ENCODE peak calls at places on chromosomes 5 and 9, in four cellular contexts. One of them, this sample, is unnamed. For H3K27me3, the result is how much of the 10 kb centered on the place peaks cover.

GRCh38 chr9:95132406-95133350 is 184.8 kb downstream of the FANCC start:
- DNase-seq in mesendoderm: no peak
- DNase-seq in Peyer's patch: no peak
- DNase-seq in CD4-positive, alpha-beta T cell: no peak
- DNase-seq in this sample: no peak

GRCh38 chr5:150178262-150178661 is 11.6 kb upstream of the SLC6A7 start:
- DNase-seq in mesendoderm: no peak
- DNase-seq in Peyer's patch: no peak
- DNase-seq in CD4-positive, alpha-beta T cell: no peak
- DNase-seq in this sample: no peak

GRCh38 chr5:9063615-9064245 is 482.1 kb downstream of the SEMA5A start:
- DNase-seq in mesendoderm: no peak
- DNase-seq in Peyer's patch: no peak
- DNase-seq in CD4-positive, alpha-beta T cell: no peak
- DNase-seq in this sample: no peak

GRCh38 chr5:9516591-9516990 is 29.3 kb downstream of the SEMA5A start:
- DNase-seq in mesendoderm: peak
- DNase-seq in Peyer's patch: no peak
- DNase-seq in CD4-positive, alpha-beta T cell: no peak
- DNase-seq in this sample: no peak

GRCh38 chr5:6551955-6552313 is 80.9 kb downstream of the NSUN2 start:
- DNase-seq in mesendoderm: no peak
- DNase-seq in Peyer's patch: no peak
- DNase-seq in CD4-positive, alpha-beta T cell: no peak
- DNase-seq in this sample: no peak

GRCh38 chr5:16550316-16550952 is 66.4 kb downstream of the RETREG1 start:
- DNase-seq in mesendoderm: peak
- DNase-seq in Peyer's patch: no peak
- DNase-seq in CD4-positive, alpha-beta T cell: no peak
- DNase-seq in this sample: no peak

GRCh38 chr5:74412064-74412463 is 228.5 kb downstream of the ENC1 start:
- DNase-seq in mesendoderm: peak
- DNase-seq in Peyer's patch: no peak
- DNase-seq in CD4-positive, alpha-beta T cell: no peak
- DNase-seq in this sample: no peak

GRCh38 chr5:51632794-51633193 is 249.5 kb downstream of the ISL1 start:
- DNase-seq in mesendoderm: no peak
- DNase-seq in Peyer's patch: no peak
- DNase-seq in CD4-positive, alpha-beta T cell: no peak
- DNase-seq in this sample: peak

GRCh38 chr9:132712753-132713152 is 42.5 kb downstream of the GTF3C4 start:
- DNase-seq in mesendoderm: no peak
- DNase-seq in Peyer's patch: no peak
- DNase-seq in CD4-positive, alpha-beta T cell: no peak
- DNase-seq in this sample: no peak

GRCh38 chr5:67089200-67089725 is 107.3 kb downstream of the CD180 start:
- DNase-seq in mesendoderm: no peak
- DNase-seq in Peyer's patch: no peak
- DNase-seq in CD4-positive, alpha-beta T cell: no peak
- DNase-seq in this sample: no peak

GRCh38 chr9:2050236-2050635 is 35.1 kb downstream of the SMARCA2 start:
- DNase-seq in mesendoderm: peak
- DNase-seq in Peyer's patch: no peak
- DNase-seq in CD4-positive, alpha-beta T cell: no peak
- DNase-seq in this sample: no peak

GRCh38 chr9:91059713-91060112 is 258.1 kb downstream of the SYK start:
- DNase-seq in mesendoderm: no peak
- DNase-seq in Peyer's patch: no peak
- DNase-seq in CD4-positive, alpha-beta T cell: no peak
- DNase-seq in this sample: no peak

GRCh38 chr5:137822158-137822764 is 45.4 kb upstream of the MYOT start:
- DNase-seq in mesendoderm: peak
- DNase-seq in Peyer's patch: no peak
- DNase-seq in CD4-positive, alpha-beta T cell: no peak
- DNase-seq in this sample: no peak

GRCh38 chr9:75889977-75890540 is 414 bp upstream of the PCSK5 start:
- DNase-seq in mesendoderm: no peak
- DNase-seq in Peyer's patch: no peak
- DNase-seq in CD4-positive, alpha-beta T cell: no peak
- DNase-seq in this sample: peak

GRCh38 chr5:118889165-118889564 is 99.2 kb downstream of the DTWD2 start:
- DNase-seq in mesendoderm: no peak
- DNase-seq in Peyer's patch: no peak
- DNase-seq in CD4-positive, alpha-beta T cell: no peak
- DNase-seq in this sample: no peak

GRCh38 chr5:126044111-126044668 is 379.0 kb upstream of the GRAMD2B start:
- DNase-seq in mesendoderm: peak
- DNase-seq in Peyer's patch: no peak
- DNase-seq in CD4-positive, alpha-beta T cell: no peak
- DNase-seq in this sample: no peak

GRCh38 chr5:2891781-2892180 is 140.3 kb upstream of the IRX2 start:
- DNase-seq in mesendoderm: no peak
- DNase-seq in Peyer's patch: no peak
- DNase-seq in CD4-positive, alpha-beta T cell: no peak
- DNase-seq in this sample: no peak

GRCh38 chr5:38265546-38266179 is 7.3 kb downstream of the EGFLAM start:
- DNase-seq in mesendoderm: peak
- DNase-seq in Peyer's patch: no peak
- DNase-seq in CD4-positive, alpha-beta T cell: peak
- DNase-seq in this sample: peak

GRCh38 chr5:9335754-9336495 is 209.9 kb downstream of the SEMA5A start:
- DNase-seq in mesendoderm: no peak
- DNase-seq in Peyer's patch: no peak
- DNase-seq in CD4-positive, alpha-beta T cell: no peak
- DNase-seq in this sample: no peak

GRCh38 chr5:11525020-11525419 is 379.2 kb downstream of the CTNND2 start:
- DNase-seq in mesendoderm: peak
- DNase-seq in Peyer's patch: no peak
- DNase-seq in CD4-positive, alpha-beta T cell: no peak
- DNase-seq in this sample: no peak

GRCh38 chr9:76891874-76892273 is 14.0 kb downstream of the PRUNE2 start:
- DNase-seq in mesendoderm: no peak
- DNase-seq in Peyer's patch: no peak
- DNase-seq in CD4-positive, alpha-beta T cell: no peak
- DNase-seq in this sample: no peak

GRCh38 chr9:93591706-93592388 is 15.5 kb downstream of the PHF2 start:
- DNase-seq in mesendoderm: peak
- DNase-seq in Peyer's patch: peak
- DNase-seq in CD4-positive, alpha-beta T cell: no peak
- DNase-seq in this sample: no peak

GRCh38 chr5:98259595-98259994 is 513.9 kb upstream of the RGMB start:
- DNase-seq in mesendoderm: peak
- DNase-seq in Peyer's patch: no peak
- DNase-seq in CD4-positive, alpha-beta T cell: no peak
- DNase-seq in this sample: no peak

GRCh38 chr9:136081113-136081825 is 13.8 kb downstream of the NACC2 start:
- DNase-seq in mesendoderm: no peak
- DNase-seq in Peyer's patch: no peak
- DNase-seq in CD4-positive, alpha-beta T cell: no peak
- DNase-seq in this sample: no peak

GRCh38 chr9:121191235-121191634 is 10.4 kb downstream of the RAB14 start:
- DNase-seq in mesendoderm: no peak
- DNase-seq in Peyer's patch: no peak
- DNase-seq in CD4-positive, alpha-beta T cell: no peak
- DNase-seq in this sample: no peak

GRCh38 chr9:136447173-136447778 is 7.6 kb upstream of the INPP5E start:
- DNase-seq in mesendoderm: no peak
- DNase-seq in Peyer's patch: no peak
- DNase-seq in CD4-positive, alpha-beta T cell: no peak
- DNase-seq in this sample: peak

GRCh38 chr9:19148170-19148569 is 20.9 kb upstream of the PLIN2 start:
- DNase-seq in mesendoderm: no peak
- DNase-seq in Peyer's patch: no peak
- DNase-seq in CD4-positive, alpha-beta T cell: no peak
- DNase-seq in this sample: no peak

GRCh38 chr5:138351056-138351455 is 1.4 kb upstream of the KDM3B start:
- DNase-seq in mesendoderm: no peak
- DNase-seq in Peyer's patch: no peak
- DNase-seq in CD4-positive, alpha-beta T cell: no peak
- DNase-seq in this sample: no peak

DNA sequence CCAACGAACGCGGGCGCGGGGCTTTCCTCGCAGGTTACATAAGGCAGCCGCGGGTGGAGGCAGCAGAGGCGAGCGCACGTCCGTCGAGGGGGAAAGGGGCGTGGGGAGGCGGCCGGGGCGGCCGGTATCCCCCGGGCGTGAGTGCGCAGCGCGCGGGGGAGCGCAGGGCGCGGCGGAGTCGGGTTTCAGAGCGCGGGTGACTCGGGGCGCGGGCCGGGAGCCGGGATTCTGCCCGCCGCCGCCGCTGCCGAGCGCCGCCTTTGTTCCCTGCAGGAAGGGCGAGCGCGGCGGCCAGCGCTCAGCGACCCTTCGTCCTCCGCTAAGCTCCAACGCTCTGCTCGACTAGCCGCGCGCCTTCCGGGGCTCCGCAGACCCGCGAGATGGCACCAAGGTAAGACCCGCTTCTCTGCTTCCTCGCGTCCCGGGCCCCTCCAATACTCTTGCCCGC is at the start of gene COL15A1:
- DNase-seq in mesendoderm: peak
- DNase-seq in Peyer's patch: no peak
- DNase-seq in CD4-positive, alpha-beta T cell: no peak
- DNase-seq in this sample: peak
- H3K27me3 ChIP-seq in mesendoderm: under half
- H3K27me3 ChIP-seq in Peyer's patch: under half
- H3K27me3 ChIP-seq in CD4-positive, alpha-beta T cell: half or more
- H3K27me3 ChIP-seq in this sample: under half

DNA sequence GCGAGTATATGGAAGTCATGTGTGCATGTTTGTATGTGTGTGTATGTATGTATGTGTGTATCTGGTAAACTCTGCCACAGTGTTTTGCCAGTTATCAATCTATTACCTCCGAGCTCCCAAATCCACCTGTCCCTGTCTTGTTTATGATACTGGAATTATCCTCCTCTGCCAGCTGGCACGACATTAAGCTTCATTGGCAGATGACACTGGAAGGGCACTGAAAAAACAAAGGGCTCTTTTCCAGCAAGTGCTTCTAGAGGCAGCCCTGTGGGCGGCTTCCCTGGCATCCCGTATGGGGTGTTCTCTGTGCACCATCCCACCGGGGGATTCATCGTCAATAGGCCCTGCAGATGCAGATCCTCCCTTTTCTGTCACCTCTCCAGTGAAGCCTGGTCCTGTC is 221.5 kb downstream of the MSX2 start:
- DNase-seq in mesendoderm: no peak
- DNase-seq in Peyer's patch: no peak
- DNase-seq in CD4-positive, alpha-beta T cell: no peak
- DNase-seq in this sample: no peak
- H3K27me3 ChIP-seq in mesendoderm: under half
- H3K27me3 ChIP-seq in Peyer's patch: under half
- H3K27me3 ChIP-seq in CD4-positive, alpha-beta T cell: under half
- H3K27me3 ChIP-seq in this sample: under half

GRCh38 chr5:518721-519120 is 5.5 kb downstream of the SLC9A3 start:
- DNase-seq in mesendoderm: no peak
- DNase-seq in Peyer's patch: no peak
- DNase-seq in CD4-positive, alpha-beta T cell: no peak
- DNase-seq in this sample: peak
- H3K27me3 ChIP-seq in mesendoderm: under half
- H3K27me3 ChIP-seq in Peyer's patch: under half
- H3K27me3 ChIP-seq in CD4-positive, alpha-beta T cell: under half
- H3K27me3 ChIP-seq in this sample: under half

DNA sequence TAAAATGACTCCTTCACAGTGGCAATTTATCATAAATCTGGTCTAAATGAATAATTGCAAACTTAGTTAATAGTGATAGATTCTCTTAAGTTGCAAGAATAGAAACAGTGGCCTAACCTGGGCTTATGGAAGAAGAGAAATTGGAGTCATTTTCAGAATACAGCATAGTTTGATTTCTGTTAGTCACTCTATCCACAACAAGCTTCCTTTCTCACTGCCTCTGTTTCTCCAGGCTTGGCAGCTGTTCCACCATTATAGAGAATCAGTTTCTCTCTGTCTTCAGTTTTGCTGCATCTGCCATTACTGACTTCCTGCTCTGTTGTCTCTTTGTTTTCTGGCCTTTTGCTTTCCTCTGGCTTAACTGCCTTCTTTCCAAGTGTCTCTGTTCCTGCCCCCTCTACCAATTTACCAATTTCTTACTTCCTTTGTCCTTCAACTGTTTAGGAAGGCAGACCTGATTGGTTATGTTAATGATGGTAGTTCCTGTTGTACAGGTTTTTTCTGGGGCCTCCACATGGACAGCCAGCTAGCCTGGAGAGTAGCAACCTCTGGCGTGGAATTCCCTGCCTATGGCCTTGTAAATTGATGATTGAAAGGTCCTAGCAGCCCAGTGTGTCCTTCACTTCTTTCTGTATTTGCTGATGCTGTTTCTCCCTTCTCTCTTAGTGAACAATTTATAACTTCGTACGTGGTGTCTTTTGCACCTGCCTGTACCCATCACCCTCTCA is 75.9 kb upstream of the RASGRF2 start:
- DNase-seq in mesendoderm: no peak
- DNase-seq in Peyer's patch: no peak
- DNase-seq in CD4-positive, alpha-beta T cell: no peak
- DNase-seq in this sample: no peak
- H3K27me3 ChIP-seq in mesendoderm: under half
- H3K27me3 ChIP-seq in Peyer's patch: under half
- H3K27me3 ChIP-seq in CD4-positive, alpha-beta T cell: under half
- H3K27me3 ChIP-seq in this sample: under half

GRCh38 chr9:71323357-71323756 is 201.9 kb upstream of the TRPM3 start:
- DNase-seq in mesendoderm: no peak
- DNase-seq in Peyer's patch: no peak
- DNase-seq in CD4-positive, alpha-beta T cell: no peak
- DNase-seq in this sample: no peak
- H3K27me3 ChIP-seq in mesendoderm: under half
- H3K27me3 ChIP-seq in Peyer's patch: under half
- H3K27me3 ChIP-seq in CD4-positive, alpha-beta T cell: under half
- H3K27me3 ChIP-seq in this sample: under half

GRCh38 chr5:179254638-179255271 is 90.5 kb downstream of the ADAMTS2 start:
- DNase-seq in mesendoderm: no peak
- DNase-seq in Peyer's patch: no peak
- DNase-seq in CD4-positive, alpha-beta T cell: no peak
- DNase-seq in this sample: no peak
- H3K27me3 ChIP-seq in mesendoderm: under half
- H3K27me3 ChIP-seq in Peyer's patch: under half
- H3K27me3 ChIP-seq in CD4-positive, alpha-beta T cell: under half
- H3K27me3 ChIP-seq in this sample: under half